ENCODE peak calls at places on chromosome 6, in seven cellular contexts. L is dorsolateral prefrontal cortex, C is keratinocyte, Z is AG09309, G is neural progenitor cell, R is thoracic aorta, W is progenitor cell of endocrine pancreas. F is an unnamed sample.

GRCh38 chr6:166050559-166050958 is 117.1 kb downstream of the TBXT start:
- DNase-seq in L (no peak), C (no peak), Z (no peak), G (peak), R (no peak), W (no peak), F (no peak)

GRCh38 chr6:133503330-133503729 is 262.2 kb downstream of the EYA4 start:
- DNase-seq in L (no peak), C (no peak), Z (no peak), G (no peak), R (no peak), W (no peak), F (no peak)

GRCh38 chr6:91860951-91861350 is 1274.1 kb upstream of the MAP3K7 start:
- DNase-seq in L (no peak), C (no peak), Z (no peak), G (no peak), R (no peak), W (no peak), F (no peak)

GRCh38 chr6:116624036-116624805 is 7.9 kb downstream of the RSPH4A start:
- DNase-seq in L (no peak), C (no peak), Z (no peak), G (no peak), R (no peak), W (no peak), F (no peak)

GRCh38 chr6:170143401-170144150 is 147.3 kb downstream of the DLL1 start:
- DNase-seq in L (peak), C (no peak), Z (no peak), G (no peak), R (no peak), W (no peak), F (peak)

GRCh38 chr6:35311390-35312075 is 13.9 kb downstream of the DEF6 start:
- DNase-seq in L (no peak), C (no peak), Z (no peak), G (no peak), R (no peak), W (no peak), F (no peak)

GRCh38 chr6:1600764-1601615 is 8.7 kb upstream of the FOXC1 start:
- DNase-seq in L (no peak), C (no peak), Z (no peak), G (no peak), R (no peak), W (no peak), F (no peak)

GRCh38 chr6:170212051-170212756 is 78.7 kb downstream of the DLL1 start:
- DNase-seq in L (peak), C (no peak), Z (no peak), G (peak), R (no peak), W (no peak), F (peak)

GRCh38 chr6:33343953-33344611 is 26.5 kb upstream of the ZBTB22 start:
- DNase-seq in L (no peak), C (no peak), Z (no peak), G (no peak), R (no peak), W (no peak), F (no peak)

GRCh38 chr6:12331474-12331873 is 41.3 kb downstream of the EDN1 start:
- DNase-seq in L (no peak), C (no peak), Z (no peak), G (no peak), R (no peak), W (no peak), F (peak)

GRCh38 chr6:5630636-5631035 is 369.3 kb downstream of the FARS2 start:
- DNase-seq in L (no peak), C (no peak), Z (no peak), G (no peak), R (no peak), W (no peak), F (no peak)

DNA sequence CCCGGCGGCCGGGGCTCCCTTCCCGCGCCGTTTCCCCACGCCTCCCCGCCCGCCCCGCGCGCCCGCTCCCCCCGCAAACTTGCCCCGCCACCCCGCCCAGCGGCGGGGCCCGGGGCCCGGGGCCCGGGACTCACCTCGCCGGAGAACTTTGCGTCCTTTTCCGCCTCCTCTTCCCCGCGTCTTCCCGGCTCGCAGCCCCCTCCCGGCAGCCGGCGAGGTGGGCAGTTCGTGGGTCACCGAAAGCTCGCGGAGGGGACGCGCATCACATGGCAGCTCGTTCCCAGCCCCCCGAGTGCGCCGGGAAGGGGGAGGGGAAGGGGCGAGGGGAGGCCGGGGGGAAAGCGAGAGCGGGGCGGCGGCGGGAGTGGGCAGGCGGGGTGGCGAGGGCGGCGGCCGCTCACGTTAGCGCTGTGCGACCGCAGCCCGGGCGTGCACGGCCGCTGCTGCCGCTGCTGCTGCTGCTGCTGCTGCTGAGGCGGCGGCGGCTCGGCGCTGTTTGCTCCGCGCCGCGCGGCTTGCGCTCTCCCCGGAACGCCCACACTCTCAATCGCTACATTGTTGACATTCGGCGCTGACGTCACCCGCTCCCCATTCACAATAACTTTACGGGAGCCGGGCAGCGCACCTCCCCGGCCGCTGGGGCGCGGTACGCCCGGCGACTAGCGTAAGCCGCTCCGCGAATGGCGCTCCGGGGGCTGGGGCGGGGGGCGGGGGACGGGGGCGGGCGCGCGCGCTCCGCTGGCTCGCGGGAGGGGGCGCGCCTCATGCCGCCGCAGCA is at the start of gene BACH2:
- DNase-seq in L (peak), C (no peak), Z (no peak), G (peak), R (peak), W (peak), F (peak)
- TF ChIP-seq CTCF in L (no peak), C (peak), Z (no peak), G (no peak), R (no peak), W (peak), F (no peak)

GRCh38 chr6:56757585-56757984 is 114.9 kb upstream of the DST start:
- DNase-seq in L (no peak), C (no peak), Z (no peak), G (peak), R (no peak), W (no peak), F (no peak)
- TF ChIP-seq CTCF in L (peak), C (peak), Z (peak), G (peak), R (peak), W (peak), F (peak)

GRCh38 chr6:30942338-30943060 is 1.7 kb downstream of the MUCL3 start:
- DNase-seq in L (no peak), C (peak), Z (peak), G (peak), R (peak), W (peak), F (no peak)
- TF ChIP-seq CTCF in L (no peak), C (peak), Z (peak), G (peak), R (no peak), W (peak), F (peak)

GRCh38 chr6:148962854-148963515 is 216.2 kb downstream of the UST start:
- DNase-seq in L (no peak), C (no peak), Z (no peak), G (peak), R (no peak), W (no peak), F (no peak)

GRCh38 chr6:148954461-148954860 is 207.6 kb downstream of the UST start:
- DNase-seq in L (no peak), C (no peak), Z (no peak), G (no peak), R (no peak), W (no peak), F (no peak)

GRCh38 chr6:148959511-148959910 is 212.7 kb downstream of the UST start:
- DNase-seq in L (no peak), C (no peak), Z (no peak), G (no peak), R (no peak), W (no peak), F (no peak)

GRCh38 chr6:148954934-148955915 is 208.4 kb downstream of the UST start:
- DNase-seq in L (no peak), C (no peak), Z (no peak), G (no peak), R (no peak), W (no peak), F (no peak)

GRCh38 chr6:148959008-148959407 is 212.2 kb downstream of the UST start:
- DNase-seq in L (no peak), C (no peak), Z (no peak), G (no peak), R (no peak), W (no peak), F (no peak)
- TF ChIP-seq CTCF in L (no peak), C (no peak), Z (no peak), G (no peak), R (no peak), W (no peak), F (peak)

GRCh38 chr6:130912451-130912850 is 85.2 kb downstream of the SMLR1 start:
- DNase-seq in L (no peak), C (no peak), Z (no peak), G (no peak), R (no peak), W (no peak), F (no peak)
- TF ChIP-seq CTCF in L (no peak), C (no peak), Z (no peak), G (no peak), R (no peak), W (no peak), F (no peak)

GRCh38 chr6:70705772-70706171 is 38.1 kb downstream of the SMAP1 start:
- DNase-seq in L (no peak), C (no peak), Z (no peak), G (no peak), R (no peak), W (no peak), F (no peak)

GRCh38 chr6:70709826-70710225 is 42.1 kb downstream of the SMAP1 start:
- DNase-seq in L (no peak), C (no peak), Z (peak), G (no peak), R (no peak), W (no peak), F (no peak)

GRCh38 chr6:70708448-70708847 is 40.8 kb downstream of the SMAP1 start:
- DNase-seq in L (no peak), C (no peak), Z (no peak), G (no peak), R (no peak), W (no peak), F (no peak)

GRCh38 chr6:70707893-70708292 is 40.2 kb downstream of the SMAP1 start:
- DNase-seq in L (no peak), C (no peak), Z (no peak), G (no peak), R (no peak), W (no peak), F (no peak)

GRCh38 chr6:70706491-70707123 is 38.9 kb downstream of the SMAP1 start:
- DNase-seq in L (no peak), C (no peak), Z (no peak), G (peak), R (no peak), W (no peak), F (no peak)
- TF ChIP-seq CTCF in L (peak), C (peak), Z (peak), G (peak), R (peak), W (peak), F (peak)

GRCh38 chr6:524803-525202 is 132.1 kb downstream of the HUS1B start:
- DNase-seq in L (no peak), C (no peak), Z (no peak), G (peak), R (no peak), W (no peak), F (no peak)
- TF ChIP-seq CTCF in L (no peak), C (no peak), Z (no peak), G (peak), R (no peak), W (no peak), F (no peak)

GRCh38 chr6:113489946-113490345 is 367.2 kb upstream of the MARCKS start:
- DNase-seq in L (no peak), C (no peak), Z (peak), G (no peak), R (no peak), W (no peak), F (no peak)

GRCh38 chr6:113488061-113488460 is 369.1 kb upstream of the MARCKS start:
- DNase-seq in L (no peak), C (no peak), Z (no peak), G (no peak), R (no peak), W (no peak), F (no peak)

GRCh38 chr6:113490356-113490755 is 366.8 kb upstream of the MARCKS start:
- DNase-seq in L (no peak), C (no peak), Z (no peak), G (no peak), R (no peak), W (no peak), F (no peak)

GRCh38 chr6:113486172-113486571 is 371.0 kb upstream of the MARCKS start:
- DNase-seq in L (no peak), C (no peak), Z (no peak), G (no peak), R (no peak), W (no peak), F (no peak)

DNA sequence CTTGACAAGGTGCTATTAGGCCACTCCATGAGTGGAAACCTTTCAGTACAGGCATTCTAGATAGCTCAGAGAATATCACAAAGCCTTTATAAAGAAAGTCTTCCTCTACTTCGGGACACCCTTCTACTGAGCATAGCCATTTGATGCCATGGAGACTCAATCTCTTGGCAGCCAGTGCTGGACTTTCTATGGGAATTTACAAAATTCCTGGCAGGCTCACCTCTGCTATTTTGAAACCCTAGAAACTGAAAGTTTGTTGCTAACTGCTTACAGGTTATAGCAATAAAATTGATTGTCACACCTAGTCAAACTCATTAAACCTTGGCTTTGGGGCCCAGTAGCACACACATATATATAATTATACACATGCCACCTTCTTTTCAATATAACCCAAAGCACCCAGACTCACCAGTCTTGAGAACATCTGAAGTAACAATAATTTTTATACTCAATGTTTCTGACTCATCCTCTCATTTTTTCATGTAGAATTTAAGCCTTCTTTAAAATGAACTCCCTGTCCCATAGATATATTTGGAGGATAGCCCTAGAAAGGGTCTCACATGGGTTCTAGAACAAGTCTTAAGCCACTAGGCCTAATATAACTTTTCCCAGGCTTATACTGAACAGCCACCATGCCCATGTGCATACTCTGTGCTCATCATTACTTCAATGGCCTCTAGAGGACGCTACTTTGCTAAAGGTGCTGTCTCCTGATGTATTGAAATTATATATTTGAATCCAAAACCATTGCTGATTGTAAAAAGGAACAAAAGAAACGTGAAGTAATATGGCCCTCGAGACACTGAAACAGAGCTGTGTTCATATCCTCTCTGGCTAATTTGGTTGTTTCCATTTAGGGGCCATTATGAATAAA is 368.1 kb upstream of the MARCKS start:
- DNase-seq in L (no peak), C (no peak), Z (no peak), G (peak), R (no peak), W (no peak), F (no peak)
- TF ChIP-seq CTCF in L (no peak), C (peak), Z (no peak), G (peak), R (no peak), W (no peak), F (peak)

GRCh38 chr6:100461273-100461919 is 3.3 kb downstream of the SIM1 start:
- DNase-seq in L (no peak), C (no peak), Z (no peak), G (peak), R (no peak), W (no peak), F (no peak)

GRCh38 chr6:100461920-100462295 is 2.8 kb downstream of the SIM1 start:
- DNase-seq in L (no peak), C (no peak), Z (no peak), G (no peak), R (no peak), W (no peak), F (no peak)

GRCh38 chr6:100459291-100459690 is 5.4 kb downstream of the SIM1 start:
- DNase-seq in L (no peak), C (no peak), Z (no peak), G (no peak), R (no peak), W (no peak), F (no peak)

GRCh38 chr6:100462396-100462795 is 2.3 kb downstream of the SIM1 start:
- DNase-seq in L (no peak), C (no peak), Z (no peak), G (no peak), R (no peak), W (no peak), F (no peak)

DNA sequence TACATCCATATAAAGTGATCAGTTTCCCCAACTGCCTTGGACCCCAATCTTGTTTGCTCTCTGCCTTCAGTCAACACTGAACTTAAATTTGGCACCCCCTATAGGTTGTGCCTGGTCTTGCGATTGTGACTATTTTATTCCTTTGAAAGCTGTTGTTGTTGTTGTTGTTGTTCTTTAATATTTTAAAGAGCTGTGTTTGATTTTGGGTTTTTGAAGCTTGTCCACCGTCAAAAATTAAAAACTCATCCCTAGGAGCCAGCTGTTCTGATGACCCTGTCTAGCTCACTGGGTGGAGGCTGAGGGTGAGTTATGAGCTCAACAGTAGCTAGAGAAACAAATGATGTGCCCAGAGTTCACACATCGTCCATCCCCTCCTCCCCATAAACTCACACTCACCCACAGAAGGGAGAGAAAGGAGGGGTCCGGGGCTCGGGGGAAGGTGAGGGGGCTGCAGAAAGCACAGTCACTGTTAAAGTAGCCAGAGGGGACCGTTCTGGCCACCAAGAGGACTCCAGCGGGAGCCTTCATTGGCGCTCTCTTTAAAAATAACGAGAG is 4.0 kb downstream of the SIM1 start:
- DNase-seq in L (no peak), C (no peak), Z (no peak), G (peak), R (no peak), W (no peak), F (no peak)
- TF ChIP-seq CTCF in L (no peak), C (peak), Z (peak), G (peak), R (peak), W (peak), F (peak)